ENCODE peak calls at places on chromosomes 3 and 15, in five cellular contexts. One of them, this sample, is unnamed.

GRCh38 chr3:114213669-114214541 is 23.5 kb downstream of the ZNF80 start:
- DNase-seq in stimulated activated CD4-positive, alpha-beta T cell treated with anti-CD3 and anti-CD28 coated beads, Interleukin-1b, Interleukin-23, amount 100 ng/mL, for 24 hours: peak
- DNase-seq in Panc1: no peak
- DNase-seq in HuH-7.5: no peak
- DNase-seq in fibroblast of the aortic adventitia: peak
- DNase-seq in this sample: no peak

GRCh38 chr15:41546846-41547786 is 3.1 kb upstream of the RPAP1 start:
- DNase-seq in fibroblast of the aortic adventitia: peak
- DNase-seq in HuH-7.5: no peak
- DNase-seq in Panc1: no peak
- DNase-seq in stimulated activated CD4-positive, alpha-beta T cell treated with anti-CD3 and anti-CD28 coated beads, Interleukin-1b, Interleukin-23, amount 100 ng/mL, for 24 hours: no peak
- DNase-seq in this sample: no peak

GRCh38 chr15:100903191-100903590 is 16.0 kb upstream of the LRRK1 start:
- DNase-seq in stimulated activated CD4-positive, alpha-beta T cell treated with anti-CD3 and anti-CD28 coated beads, Interleukin-1b, Interleukin-23, amount 100 ng/mL, for 24 hours: no peak
- DNase-seq in HuH-7.5: no peak
- DNase-seq in Panc1: no peak
- DNase-seq in fibroblast of the aortic adventitia: no peak
- DNase-seq in this sample: no peak

GRCh38 chr3:108404409-108404808 is 106.0 kb downstream of the MYH15 start:
- DNase-seq in stimulated activated CD4-positive, alpha-beta T cell treated with anti-CD3 and anti-CD28 coated beads, Interleukin-1b, Interleukin-23, amount 100 ng/mL, for 24 hours: no peak
- DNase-seq in HuH-7.5: no peak
- DNase-seq in Panc1: no peak
- DNase-seq in fibroblast of the aortic adventitia: no peak
- DNase-seq in this sample: no peak

GRCh38 chr15:77646104-77646694 is 13.5 kb upstream of the LINGO1 start:
- DNase-seq in HuH-7.5: no peak
- DNase-seq in stimulated activated CD4-positive, alpha-beta T cell treated with anti-CD3 and anti-CD28 coated beads, Interleukin-1b, Interleukin-23, amount 100 ng/mL, for 24 hours: no peak
- DNase-seq in fibroblast of the aortic adventitia: no peak
- DNase-seq in Panc1: no peak
- DNase-seq in this sample: no peak

GRCh38 chr3:126529585-126530170 is 5.7 kb downstream of the CHST13 start:
- DNase-seq in HuH-7.5: no peak
- DNase-seq in stimulated activated CD4-positive, alpha-beta T cell treated with anti-CD3 and anti-CD28 coated beads, Interleukin-1b, Interleukin-23, amount 100 ng/mL, for 24 hours: no peak
- DNase-seq in Panc1: no peak
- DNase-seq in fibroblast of the aortic adventitia: no peak
- DNase-seq in this sample: no peak

GRCh38 chr3:126130981-126131750 is 47.2 kb upstream of the SLC41A3 start:
- DNase-seq in HuH-7.5: no peak
- DNase-seq in Panc1: no peak
- DNase-seq in stimulated activated CD4-positive, alpha-beta T cell treated with anti-CD3 and anti-CD28 coated beads, Interleukin-1b, Interleukin-23, amount 100 ng/mL, for 24 hours: no peak
- DNase-seq in fibroblast of the aortic adventitia: no peak
- DNase-seq in this sample: no peak

GRCh38 chr3:197306374-197307086 is 8.1 kb upstream of the DLG1 start:
- DNase-seq in fibroblast of the aortic adventitia: peak
- DNase-seq in HuH-7.5: no peak
- DNase-seq in Panc1: no peak
- DNase-seq in stimulated activated CD4-positive, alpha-beta T cell treated with anti-CD3 and anti-CD28 coated beads, Interleukin-1b, Interleukin-23, amount 100 ng/mL, for 24 hours: no peak
- DNase-seq in this sample: no peak

GRCh38 chr3:37994639-37994972 is 4.0 kb downstream of the VILL start:
- DNase-seq in HuH-7.5: no peak
- DNase-seq in stimulated activated CD4-positive, alpha-beta T cell treated with anti-CD3 and anti-CD28 coated beads, Interleukin-1b, Interleukin-23, amount 100 ng/mL, for 24 hours: no peak
- DNase-seq in Panc1: no peak
- DNase-seq in fibroblast of the aortic adventitia: no peak
- DNase-seq in this sample: no peak

GRCh38 chr3:46545695-46546630 is 20.1 kb downstream of the LRRC2 start:
- DNase-seq in HuH-7.5: no peak
- DNase-seq in stimulated activated CD4-positive, alpha-beta T cell treated with anti-CD3 and anti-CD28 coated beads, Interleukin-1b, Interleukin-23, amount 100 ng/mL, for 24 hours: no peak
- DNase-seq in fibroblast of the aortic adventitia: no peak
- DNase-seq in Panc1: no peak
- DNase-seq in this sample: no peak

GRCh38 chr3:53242642-53243041 is 13.2 kb downstream of the TKT start:
- DNase-seq in fibroblast of the aortic adventitia: peak
- DNase-seq in Panc1: no peak
- DNase-seq in HuH-7.5: no peak
- DNase-seq in stimulated activated CD4-positive, alpha-beta T cell treated with anti-CD3 and anti-CD28 coated beads, Interleukin-1b, Interleukin-23, amount 100 ng/mL, for 24 hours: no peak
- DNase-seq in this sample: no peak

GRCh38 chr3:124607163-124607562 is 123.1 kb upstream of the UMPS start:
- DNase-seq in HuH-7.5: no peak
- DNase-seq in Panc1: no peak
- DNase-seq in fibroblast of the aortic adventitia: peak
- DNase-seq in stimulated activated CD4-positive, alpha-beta T cell treated with anti-CD3 and anti-CD28 coated beads, Interleukin-1b, Interleukin-23, amount 100 ng/mL, for 24 hours: no peak
- DNase-seq in this sample: no peak

GRCh38 chr15:72285927-72286516 is 13.7 kb upstream of the PARP6 start:
- DNase-seq in Panc1: peak
- DNase-seq in fibroblast of the aortic adventitia: peak
- DNase-seq in stimulated activated CD4-positive, alpha-beta T cell treated with anti-CD3 and anti-CD28 coated beads, Interleukin-1b, Interleukin-23, amount 100 ng/mL, for 24 hours: peak
- DNase-seq in HuH-7.5: peak
- DNase-seq in this sample: no peak

GRCh38 chr3:64859625-64860590 is 172.1 kb upstream of the ADAMTS9 start:
- DNase-seq in Panc1: no peak
- DNase-seq in stimulated activated CD4-positive, alpha-beta T cell treated with anti-CD3 and anti-CD28 coated beads, Interleukin-1b, Interleukin-23, amount 100 ng/mL, for 24 hours: no peak
- DNase-seq in HuH-7.5: no peak
- DNase-seq in fibroblast of the aortic adventitia: no peak
- DNase-seq in this sample: no peak

GRCh38 chr15:62786123-62786825 is 256.3 kb upstream of the TPM1 start:
- DNase-seq in Panc1: no peak
- DNase-seq in HuH-7.5: no peak
- DNase-seq in stimulated activated CD4-positive, alpha-beta T cell treated with anti-CD3 and anti-CD28 coated beads, Interleukin-1b, Interleukin-23, amount 100 ng/mL, for 24 hours: no peak
- DNase-seq in fibroblast of the aortic adventitia: no peak
- DNase-seq in this sample: no peak

GRCh38 chr15:25743909-25744275 is 119.2 kb downstream of the ATP10A start:
- DNase-seq in stimulated activated CD4-positive, alpha-beta T cell treated with anti-CD3 and anti-CD28 coated beads, Interleukin-1b, Interleukin-23, amount 100 ng/mL, for 24 hours: no peak
- DNase-seq in HuH-7.5: no peak
- DNase-seq in Panc1: no peak
- DNase-seq in fibroblast of the aortic adventitia: no peak
- DNase-seq in this sample: no peak